ENCODE peak calls at places on chromosomes 11 and 22, in ten cellular contexts. E, N, D, C, O, K, B, V, X and S are unnamed samples.
A peak's percentile ranks its signal among the peaks of the same experiment; 100 is the strongest.

GRCh38 chr11:64675417-64676252 is 47.4 kb downstream of the NRXN2 start:
- DNase-seq in B (peak; percentile 48), K (no peak), N (no peak), O (peak; percentile 72), C (no peak), V (no peak), E (peak; percentile 78), D (no peak), X (peak; percentile 87), S (peak; percentile 89)

GRCh38 chr11:12117200-12117995 is 7.0 kb downstream of the MICAL2 start:
- DNase-seq in C (no peak), N (no peak), B (peak; percentile 73), D (no peak), K (no peak), V (no peak), E (no peak), O (no peak), X (no peak), S (no peak)

GRCh38 chr11:62008177-62008576 is 40.7 kb upstream of the FTH1 start:
- DNase-seq in V (no peak), C (no peak), O (no peak), N (no peak), B (no peak), X (no peak), K (no peak), D (no peak), E (no peak), S (no peak)

GRCh38 chr11:113729456-113729855 is 23.3 kb upstream of the TMPRSS5 start:
- DNase-seq in X (no peak), N (no peak), C (no peak), K (no peak), D (no peak), E (no peak), O (no peak), V (no peak), B (peak; percentile 72), S (peak; percentile 4)

GRCh38 chr11:9774591-9775392 is 110.9 kb downstream of the SWAP70 start:
- DNase-seq in X (no peak), O (no peak), N (no peak), C (no peak), K (no peak), D (no peak), B (no peak), V (no peak), E (peak; percentile 95), S (peak; percentile 85)

GRCh38 chr22:33470456-33470855 is 412.3 kb upstream of the SYN3 start:
- DNase-seq in E (no peak), V (no peak), N (no peak), D (no peak), B (no peak), K (no peak), O (no peak), X (no peak), C (no peak), S (no peak)

GRCh38 chr11:7592706-7593105 is 78.9 kb downstream of the PPFIBP2 start:
- DNase-seq in B (peak; percentile 95), C (no peak), N (no peak), K (peak; percentile 68), D (no peak), V (no peak), E (no peak), O (no peak), X (peak; percentile 66), S (peak; percentile 84)

GRCh38 chr11:115368616-115369015 is 135.6 kb downstream of the CADM1 start:
- DNase-seq in X (no peak), K (no peak), D (no peak), C (no peak), N (no peak), V (no peak), B (no peak), O (no peak), E (no peak), S (no peak)

GRCh38 chr22:47630741-47631534 is 868.5 kb downstream of the TBC1D22A start:
- DNase-seq in O (no peak), N (no peak), D (no peak), V (no peak), C (no peak), K (no peak), E (no peak), B (no peak), X (no peak), S (peak; percentile 31)

GRCh38 chr22:47629791-47630655 is 867.6 kb downstream of the TBC1D22A start:
- DNase-seq in D (no peak), V (no peak), E (no peak), K (no peak), X (no peak), O (no peak), C (no peak), N (no peak), B (no peak), S (no peak)

GRCh38 chr22:47633111-47633510 is 870.7 kb downstream of the TBC1D22A start:
- DNase-seq in B (no peak), X (no peak), E (no peak), D (no peak), N (no peak), K (no peak), O (no peak), V (no peak), C (no peak), S (no peak)

GRCh38 chr22:47632646-47633045 is 870.2 kb downstream of the TBC1D22A start:
- DNase-seq in N (no peak), C (no peak), E (no peak), B (no peak), K (no peak), X (no peak), V (peak; percentile 8), O (no peak), D (no peak), S (no peak)

DNA sequence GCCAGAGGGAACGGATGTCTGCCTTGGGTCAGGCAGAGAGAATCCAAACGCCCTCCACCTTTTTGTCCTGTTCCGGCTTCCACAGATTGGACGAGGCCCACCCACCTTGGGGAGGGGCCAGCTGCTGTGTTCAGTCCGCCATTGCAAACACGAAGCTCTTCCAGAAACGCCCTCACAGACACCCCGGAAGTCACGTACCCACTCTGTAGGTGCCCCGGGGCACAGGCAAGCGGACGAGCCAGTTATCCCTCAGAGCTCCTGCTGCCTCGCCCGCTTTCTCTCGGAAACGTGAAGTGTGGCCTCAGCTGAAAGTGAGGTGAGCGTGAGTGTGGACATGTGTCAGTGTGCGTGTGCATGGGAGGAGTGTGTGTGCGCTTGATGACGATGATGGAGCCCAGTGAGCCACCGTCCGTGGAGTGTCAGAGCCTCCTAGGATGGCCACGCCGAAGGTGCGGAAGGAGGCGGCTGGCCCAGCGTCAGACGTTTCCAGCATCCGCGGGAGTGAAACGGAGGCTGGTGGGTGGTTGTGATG is 869.2 kb downstream of the TBC1D22A start:
- DNase-seq in N (no peak), C (no peak), V (peak; percentile 90), K (no peak), E (no peak), O (no peak), D (no peak), X (no peak), B (no peak), S (peak; percentile 88)
- H3K9me3 ChIP-seq in N (no peaks in the 10 kb centered on the region), C (peaks cover 81% of the 10 kb centered on the region), V (no peaks in the 10 kb centered on the region), K (peaks cover 2% of the 10 kb centered on the region), E (no peaks in the 10 kb centered on the region), O (no peaks in the 10 kb centered on the region), D (no peaks in the 10 kb centered on the region), X (no peaks in the 10 kb centered on the region), B (peaks cover 40% of the 10 kb centered on the region), S (no peaks in the 10 kb centered on the region)

GRCh38 chr11:20038364-20038893 is 121.8 kb downstream of the DBX1 start:
- DNase-seq in K (no peak), V (no peak), D (no peak), C (no peak), X (no peak), N (no peak), O (no peak), B (no peak), E (no peak), S (no peak)
- H3K9me3 ChIP-seq in K (no peaks in the 10 kb centered on the region), V (no peaks in the 10 kb centered on the region), D (no peaks in the 10 kb centered on the region), C (no peaks in the 10 kb centered on the region), X (no peaks in the 10 kb centered on the region), N (no peaks in the 10 kb centered on the region), O (no peaks in the 10 kb centered on the region), B (no peaks in the 10 kb centered on the region), E (no peaks in the 10 kb centered on the region), S (no peaks in the 10 kb centered on the region)

GRCh38 chr11:95515379-95515778 is 274.2 kb downstream of the FAM76B start:
- DNase-seq in O (no peak), E (peak; percentile 7), K (no peak), X (no peak), B (no peak), V (no peak), C (no peak), D (no peak), N (no peak), S (no peak)

GRCh38 chr11:95519912-95520311 is 269.7 kb downstream of the FAM76B start:
- DNase-seq in X (no peak), C (no peak), K (no peak), N (no peak), B (no peak), E (no peak), O (no peak), V (no peak), D (no peak), S (no peak)

GRCh38 chr11:95514386-95515145 is 275.0 kb downstream of the FAM76B start:
- DNase-seq in O (no peak), B (peak; percentile 66), D (no peak), N (no peak), E (no peak), X (no peak), K (no peak), C (no peak), V (no peak), S (no peak)

GRCh38 chr11:95516786-95517185 is 272.8 kb downstream of the FAM76B start:
- DNase-seq in K (no peak), X (no peak), V (no peak), N (no peak), C (peak; percentile 72), B (peak; percentile 78), O (no peak), D (no peak), E (peak; percentile 56), S (no peak)

DNA sequence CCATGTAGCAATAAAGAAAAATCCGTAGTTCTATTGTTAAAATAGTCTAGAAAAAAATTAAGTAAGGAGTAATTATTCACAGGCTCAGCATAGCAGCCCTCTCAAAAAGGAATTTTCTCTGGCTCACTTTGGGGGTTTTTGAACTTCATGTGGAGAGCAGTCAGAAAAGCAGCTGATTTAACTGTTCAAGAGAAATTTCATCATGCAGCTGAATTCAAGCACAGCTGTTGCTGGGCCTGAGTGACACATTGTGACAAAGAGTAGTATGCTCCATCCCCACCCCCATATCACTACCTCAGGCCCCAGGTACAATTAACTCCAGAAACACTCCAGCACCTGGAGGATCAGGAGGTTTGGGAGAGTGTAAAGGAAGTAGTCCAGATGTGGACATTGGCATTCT is 272.1 kb downstream of the FAM76B start:
- DNase-seq in B (no peak), X (no peak), K (no peak), D (no peak), N (no peak), V (no peak), C (no peak), E (no peak), O (no peak), S (no peak)
- H3K9me3 ChIP-seq in B (no peaks in the 10 kb centered on the region), X (no peaks in the 10 kb centered on the region), K (no peaks in the 10 kb centered on the region), D (no peaks in the 10 kb centered on the region), N (no peaks in the 10 kb centered on the region), V (no peaks in the 10 kb centered on the region), C (no peaks in the 10 kb centered on the region), E (no peaks in the 10 kb centered on the region), O (no peaks in the 10 kb centered on the region), S (no peaks in the 10 kb centered on the region)

DNA sequence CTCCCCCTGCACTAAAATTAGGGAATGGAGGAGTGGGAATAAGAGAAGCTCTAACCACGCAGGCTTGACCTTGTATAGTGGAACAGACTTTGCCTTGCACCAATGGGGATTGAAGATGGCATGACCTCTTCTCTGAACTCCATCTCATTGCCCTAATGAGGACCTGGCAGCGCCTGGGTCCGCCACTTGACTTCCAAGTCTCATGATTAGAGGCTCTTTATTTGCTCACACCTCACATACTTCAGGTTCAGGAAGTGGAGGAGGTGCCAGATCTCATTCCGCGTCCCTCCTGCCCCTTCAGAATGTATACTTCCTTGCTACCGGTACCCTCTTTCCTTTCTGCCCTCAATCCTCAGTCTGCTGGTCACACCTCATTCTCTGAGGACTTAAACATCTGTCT is 106.0 kb upstream of the CD44 start:
- DNase-seq in V (no peak), E (no peak), D (no peak), X (no peak), B (no peak), O (no peak), K (no peak), N (no peak), C (no peak), S (no peak)
- H3K9me3 ChIP-seq in V (no peaks in the 10 kb centered on the region), E (no peaks in the 10 kb centered on the region), D (no peaks in the 10 kb centered on the region), X (no peaks in the 10 kb centered on the region), B (no peaks in the 10 kb centered on the region), O (no peaks in the 10 kb centered on the region), K (no peaks in the 10 kb centered on the region), N (no peaks in the 10 kb centered on the region), C (no peaks in the 10 kb centered on the region), S (peaks cover under 1% of the 10 kb centered on the region)